ENCODE peak calls at places on chromosomes 12 and 14, in eight cellular contexts. E is astrocyte of the cerebellum, T is AG04449, K is astrocyte of the spinal cord, F is fibroblast of lung, B is heart left ventricle, D is stomach, M is A549. R is an unnamed sample.
A peak's percentile ranks its signal among the peaks of the same experiment; 100 is the strongest.

GRCh38 chr12:108616941-108617858 is 16.5 kb downstream of the SELPLG start:
- DNase-seq in M (no peak), K (no peak), B (no peak), E (no peak), T (no peak), D (no peak), F (peak; percentile 37), R (no peak)

GRCh38 chr12:87952850-87953249 is 76.4 kb downstream of the C12orf50 start:
- DNase-seq in E (no peak), F (no peak), T (no peak), D (no peak), K (peak; percentile 17), M (no peak), B (no peak), R (no peak)

GRCh38 chr14:73058923-73059311 is 583 bp downstream of the RBM25 start:
- DNase-seq in D (no peak), K (peak; percentile 33), F (peak; percentile 40), B (no peak), T (no peak), M (peak; percentile 39), E (no peak), R (no peak)

GRCh38 chr14:101101456-101102056 is 198.0 kb upstream of the RTL1 start:
- DNase-seq in K (no peak), M (peak; percentile 60), D (no peak), E (no peak), B (no peak), F (peak; percentile 71), T (no peak), R (peak; percentile 61)

GRCh38 chr12:118098911-118099671 is 4.7 kb downstream of the VSIG10 start:
- DNase-seq in E (no peak), B (no peak), M (no peak), D (no peak), F (no peak), K (no peak), T (no peak), R (no peak)

GRCh38 chr12:51626629-51627028 is 35.6 kb downstream of the SCN8A start:
- DNase-seq in D (no peak), E (no peak), B (no peak), F (no peak), K (no peak), T (no peak), M (no peak), R (no peak)

GRCh38 chr12:510071-510825 is 50.5 kb downstream of the B4GALNT3 start:
- DNase-seq in F (no peak), M (peak; percentile 18), B (no peak), D (peak; percentile 66), T (no peak), E (no peak), K (no peak), R (no peak)

GRCh38 chr14:90979451-90979850 is 81.0 kb downstream of the RPS6KA5 start:
- DNase-seq in B (no peak), D (no peak), M (no peak), T (no peak), F (no peak), K (no peak), E (no peak), R (no peak)

GRCh38 chr12:3218846-3219632 is 141.9 kb downstream of the TSPAN9 start:
- DNase-seq in K (no peak), B (no peak), D (no peak), T (no peak), F (no peak), E (no peak), M (no peak), R (no peak)

GRCh38 chr12:59548930-59549329 is 46.9 kb upstream of the SLC16A7 start:
- DNase-seq in D (peak; percentile 33), F (no peak), B (no peak), T (no peak), K (no peak), E (no peak), M (no peak), R (no peak)

GRCh38 chr12:114681149-114681849 is 2.7 kb downstream of the TBX3 start:
- DNase-seq in D (no peak), M (no peak), E (no peak), T (no peak), K (peak; percentile 65), B (no peak), F (peak; percentile 67), R (no peak)

GRCh38 chr12:114683709-114684097 is 272 bp downstream of the TBX3 start:
- DNase-seq in K (no peak), T (no peak), M (no peak), E (no peak), B (no peak), F (no peak), D (no peak), R (no peak)

GRCh38 chr12:114682920-114683708 is 861 bp downstream of the TBX3 start:
- DNase-seq in M (peak; percentile 50), T (no peak), K (no peak), E (no peak), B (peak; percentile 43), D (peak; percentile 46), F (no peak), R (no peak)

GRCh38 chr12:114680498-114681148 is 3.4 kb downstream of the TBX3 start:
- DNase-seq in E (no peak), M (no peak), K (peak; percentile 43), B (no peak), D (no peak), T (no peak), F (no peak), R (no peak)

GRCh38 chr12:114682101-114682919 is 1.7 kb downstream of the TBX3 start:
- DNase-seq in F (no peak), K (no peak), E (no peak), T (no peak), D (no peak), M (no peak), B (no peak), R (no peak)
- H3K4me3 ChIP-seq in F (peak overlapping the region; percentile 63), K (peak overlapping the region; percentile 93), E (peak overlapping the region; percentile 90), T (peak overlapping the region; percentile 80), D (peak overlapping the region; percentile 46), M (peak overlapping the region; percentile 57), B (peak overlapping the region; percentile 67), R (peak overlapping the region; percentile 58)

DNA sequence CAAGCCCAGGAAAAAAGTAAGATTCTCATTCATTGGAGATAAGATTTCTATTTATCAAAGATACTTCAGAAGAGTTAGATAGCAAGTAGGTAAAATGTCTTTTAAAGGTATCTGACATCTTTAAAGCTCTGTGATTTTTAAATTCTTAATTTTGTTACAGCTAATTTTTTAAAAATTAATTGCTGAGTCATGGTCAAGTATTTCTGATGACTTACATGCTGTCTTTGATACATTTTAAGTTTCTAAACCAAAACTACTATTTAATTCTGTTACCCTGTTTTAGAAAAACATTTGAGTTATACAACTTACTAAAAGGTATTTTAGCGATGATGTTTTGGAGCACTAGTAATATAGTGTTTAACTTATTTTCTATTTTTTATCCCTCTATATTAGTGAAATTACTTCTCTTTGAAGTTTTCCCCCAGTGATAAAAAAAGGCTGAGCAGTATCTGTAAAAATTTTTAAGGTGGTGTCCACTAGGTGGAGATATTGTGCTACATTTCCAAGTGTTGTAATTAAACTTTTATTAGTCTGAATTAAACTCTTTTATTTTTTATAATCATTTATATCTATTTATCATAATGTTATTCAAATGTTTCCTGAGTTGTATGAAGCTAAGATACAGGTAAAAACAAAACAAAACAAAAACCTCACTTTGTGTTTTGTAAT is 11.5 kb downstream of the ALG10 start:
- DNase-seq in E (peak; percentile 12), T (no peak), D (no peak), K (peak; percentile 51), M (peak; percentile 56), B (no peak), F (peak; percentile 15), R (no peak)
- TF ChIP-seq CTCF in E (no peak), T (no peak), D (peak; percentile 13), K (peak; percentile 53), M (peak; percentile 56), B (peak; percentile 55), F (no peak), R (peak; percentile 56)

GRCh38 chr12:133058203-133059125 is 21.2 kb downstream of the ZNF84 start:
- DNase-seq in F (no peak), K (no peak), B (no peak), E (no peak), D (no peak), T (no peak), M (peak; percentile 34), R (no peak)
- H3K4me3 ChIP-seq in F (no peak overlapping the region), K (no peak overlapping the region), B (no peak overlapping the region), E (no peak overlapping the region), D (no peak overlapping the region), T (no peak overlapping the region), M (no peak overlapping the region), R (no peak overlapping the region)

DNA sequence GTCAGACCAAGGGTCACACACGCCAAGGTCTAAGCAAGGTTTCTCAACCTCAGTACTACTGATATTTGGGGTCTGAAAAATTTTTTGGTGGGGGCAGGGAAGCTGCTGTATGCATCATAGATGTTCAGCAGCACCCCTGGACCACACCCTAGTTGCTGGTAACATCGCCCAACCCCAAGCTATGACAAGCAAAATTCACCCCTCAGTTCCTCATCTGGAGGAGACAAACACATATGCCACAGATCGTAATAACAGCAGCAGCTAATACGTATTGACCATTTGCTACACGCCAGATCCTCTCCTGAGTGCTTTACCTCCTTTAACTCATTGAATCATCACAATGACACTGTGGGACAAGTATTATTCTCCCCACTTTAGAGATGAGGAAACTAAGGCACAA is 46.4 kb downstream of the ACTN1 start:
- DNase-seq in D (no peak), E (no peak), M (no peak), F (no peak), K (no peak), T (no peak), B (no peak), R (no peak)
- TF ChIP-seq CTCF in D (no peak), E (no peak), M (no peak), F (no peak), K (no peak), T (no peak), B (no peak), R (no peak)

GRCh38 chr14:47674546-47675238 is 713 bp downstream of the MDGA2 start:
- DNase-seq in F (peak; percentile 6), M (no peak), D (no peak), E (no peak), B (no peak), K (peak; percentile 0), T (no peak), R (no peak)
- H3K4me3 ChIP-seq in F (no peak overlapping the region), M (peak overlapping the region; percentile 34), D (peak overlapping the region; percentile 25), E (peak overlapping the region; percentile 36), B (peak overlapping the region; percentile 21), K (peak overlapping the region; percentile 23), T (no peak overlapping the region), R (peak overlapping the region; percentile 41)

GRCh38 chr12:93677195-93678064 is at the start of gene CRADD:
- DNase-seq in E (peak; percentile 99), T (peak; percentile 92), F (peak; percentile 99), D (peak; percentile 76), M (peak; percentile 99), K (peak; percentile 99), B (peak; percentile 88), R (peak; percentile 96)
- TF ChIP-seq CTCF in E (no peak), T (no peak), F (no peak), D (no peak), M (no peak), K (no peak), B (no peak), R (no peak)

GRCh38 chr12:98968896-98969295 is 323.8 kb downstream of the APAF1 start:
- DNase-seq in T (no peak), D (no peak), B (no peak), K (no peak), F (no peak), E (no peak), M (no peak), R (no peak)
- H3K4me3 ChIP-seq in T (no peak overlapping the region), D (no peak overlapping the region), B (no peak overlapping the region), K (no peak overlapping the region), F (no peak overlapping the region), E (no peak overlapping the region), M (no peak overlapping the region), R (no peak overlapping the region)